ENCODE peak calls at places on chromosome 19, in seven cellular contexts. One of them, this sample, is unnamed.

GRCh38 chr19:11401808-11402543 is 17.1 kb downstream of the RGL3 start:
- DNase-seq in cardiac fibroblast: no peak
- DNase-seq in heart left ventricle: no peak
- DNase-seq in GM06990: no peak
- DNase-seq in left lung: no peak
- DNase-seq in ovary: no peak
- DNase-seq in progenitor cell of endocrine pancreas: no peak
- DNase-seq in this sample: no peak

GRCh38 chr19:54469496-54469934 is 3.6 kb downstream of the CDC42EP5 start:
- DNase-seq in cardiac fibroblast: no peak
- DNase-seq in heart left ventricle: peak
- DNase-seq in GM06990: no peak
- DNase-seq in left lung: no peak
- DNase-seq in ovary: peak
- DNase-seq in progenitor cell of endocrine pancreas: no peak
- DNase-seq in this sample: no peak

GRCh38 chr19:6017576-6017975 is 39.6 kb upstream of the RANBP3 start:
- DNase-seq in cardiac fibroblast: no peak
- DNase-seq in heart left ventricle: no peak
- DNase-seq in GM06990: no peak
- DNase-seq in left lung: no peak
- DNase-seq in ovary: no peak
- DNase-seq in progenitor cell of endocrine pancreas: no peak
- DNase-seq in this sample: no peak

GRCh38 chr19:17641846-17642245 is 46.3 kb downstream of the UNC13A start:
- DNase-seq in cardiac fibroblast: no peak
- DNase-seq in heart left ventricle: no peak
- DNase-seq in GM06990: no peak
- DNase-seq in left lung: no peak
- DNase-seq in ovary: no peak
- DNase-seq in progenitor cell of endocrine pancreas: no peak
- DNase-seq in this sample: no peak

GRCh38 chr19:38255759-38256052 is 468 bp downstream of the PPP1R14A start:
- DNase-seq in cardiac fibroblast: no peak
- DNase-seq in heart left ventricle: no peak
- DNase-seq in GM06990: no peak
- DNase-seq in left lung: no peak
- DNase-seq in ovary: no peak
- DNase-seq in progenitor cell of endocrine pancreas: no peak
- DNase-seq in this sample: no peak

GRCh38 chr19:17074628-17075034 is 621 bp downstream of the HAUS8 start:
- DNase-seq in cardiac fibroblast: no peak
- DNase-seq in heart left ventricle: no peak
- DNase-seq in GM06990: no peak
- DNase-seq in left lung: no peak
- DNase-seq in ovary: no peak
- DNase-seq in progenitor cell of endocrine pancreas: no peak
- DNase-seq in this sample: no peak

GRCh38 chr19:47423203-47423882 is 4.0 kb upstream of the MEIS3 start:
- DNase-seq in cardiac fibroblast: no peak
- DNase-seq in heart left ventricle: no peak
- DNase-seq in GM06990: no peak
- DNase-seq in left lung: no peak
- DNase-seq in ovary: no peak
- DNase-seq in progenitor cell of endocrine pancreas: no peak
- DNase-seq in this sample: no peak

GRCh38 chr19:18742838-18743237 is 48.3 kb downstream of the COMP start:
- DNase-seq in cardiac fibroblast: no peak
- DNase-seq in heart left ventricle: no peak
- DNase-seq in GM06990: no peak
- DNase-seq in left lung: no peak
- DNase-seq in ovary: no peak
- DNase-seq in progenitor cell of endocrine pancreas: no peak
- DNase-seq in this sample: no peak

GRCh38 chr19:35797663-35798062 is 15.0 kb downstream of the PRODH2 start:
- DNase-seq in cardiac fibroblast: no peak
- DNase-seq in heart left ventricle: no peak
- DNase-seq in GM06990: no peak
- DNase-seq in left lung: no peak
- DNase-seq in ovary: no peak
- DNase-seq in progenitor cell of endocrine pancreas: no peak
- DNase-seq in this sample: peak

GRCh38 chr19:703651-704446 is 4.9 kb upstream of the PALM start:
- DNase-seq in cardiac fibroblast: peak
- DNase-seq in heart left ventricle: peak
- DNase-seq in GM06990: peak
- DNase-seq in left lung: peak
- DNase-seq in ovary: peak
- DNase-seq in progenitor cell of endocrine pancreas: no peak
- DNase-seq in this sample: peak

GRCh38 chr19:8578642-8579265 is 1.5 kb upstream of the MYO1F start:
- DNase-seq in cardiac fibroblast: peak
- DNase-seq in heart left ventricle: peak
- DNase-seq in GM06990: peak
- DNase-seq in left lung: peak
- DNase-seq in ovary: peak
- DNase-seq in progenitor cell of endocrine pancreas: peak
- DNase-seq in this sample: peak

GRCh38 chr19:28608292-28608691 is 604.7 kb downstream of the UQCRFS1 start:
- DNase-seq in cardiac fibroblast: no peak
- DNase-seq in heart left ventricle: no peak
- DNase-seq in GM06990: no peak
- DNase-seq in left lung: no peak
- DNase-seq in ovary: no peak
- DNase-seq in progenitor cell of endocrine pancreas: no peak
- DNase-seq in this sample: no peak

GRCh38 chr19:30881986-30882385 is 467.2 kb downstream of the TSHZ3 start:
- DNase-seq in cardiac fibroblast: no peak
- DNase-seq in heart left ventricle: no peak
- DNase-seq in GM06990: no peak
- DNase-seq in left lung: no peak
- DNase-seq in ovary: no peak
- DNase-seq in progenitor cell of endocrine pancreas: no peak
- DNase-seq in this sample: no peak

GRCh38 chr19:1933942-1934341 is 7.0 kb upstream of the CSNK1G2 start:
- DNase-seq in cardiac fibroblast: no peak
- DNase-seq in heart left ventricle: no peak
- DNase-seq in GM06990: no peak
- DNase-seq in left lung: no peak
- DNase-seq in ovary: no peak
- DNase-seq in progenitor cell of endocrine pancreas: no peak
- DNase-seq in this sample: no peak

GRCh38 chr19:31338069-31338767 is 11.0 kb downstream of the TSHZ3 start:
- DNase-seq in cardiac fibroblast: peak
- DNase-seq in heart left ventricle: peak
- DNase-seq in GM06990: no peak
- DNase-seq in left lung: no peak
- DNase-seq in ovary: peak
- DNase-seq in progenitor cell of endocrine pancreas: peak
- DNase-seq in this sample: peak

GRCh38 chr19:20276011-20276738 is 109.2 kb downstream of the ZNF486 start:
- DNase-seq in cardiac fibroblast: no peak
- DNase-seq in heart left ventricle: no peak
- DNase-seq in GM06990: no peak
- DNase-seq in left lung: no peak
- DNase-seq in ovary: no peak
- DNase-seq in progenitor cell of endocrine pancreas: no peak
- DNase-seq in this sample: no peak

GRCh38 chr19:30788105-30788765 is 416.1 kb downstream of the ZNF536 start:
- DNase-seq in cardiac fibroblast: no peak
- DNase-seq in heart left ventricle: no peak
- DNase-seq in GM06990: no peak
- DNase-seq in left lung: no peak
- DNase-seq in ovary: no peak
- DNase-seq in progenitor cell of endocrine pancreas: no peak
- DNase-seq in this sample: no peak

GRCh38 chr19:16327501-16327900 is 2.9 kb downstream of the KLF2 start:
- DNase-seq in cardiac fibroblast: peak
- DNase-seq in heart left ventricle: no peak
- DNase-seq in GM06990: no peak
- DNase-seq in left lung: no peak
- DNase-seq in ovary: no peak
- DNase-seq in progenitor cell of endocrine pancreas: no peak
- DNase-seq in this sample: no peak

GRCh38 chr19:1266818-1267440 is 2.2 kb upstream of the CIRBP start:
- DNase-seq in cardiac fibroblast: peak
- DNase-seq in heart left ventricle: peak
- DNase-seq in GM06990: peak
- DNase-seq in left lung: no peak
- DNase-seq in ovary: peak
- DNase-seq in progenitor cell of endocrine pancreas: peak
- DNase-seq in this sample: peak

GRCh38 chr19:50328257-50329145 is 676 bp downstream of the KCNC3 start:
- DNase-seq in cardiac fibroblast: peak
- DNase-seq in heart left ventricle: no peak
- DNase-seq in GM06990: peak
- DNase-seq in left lung: peak
- DNase-seq in ovary: no peak
- DNase-seq in progenitor cell of endocrine pancreas: no peak
- DNase-seq in this sample: peak

DNA sequence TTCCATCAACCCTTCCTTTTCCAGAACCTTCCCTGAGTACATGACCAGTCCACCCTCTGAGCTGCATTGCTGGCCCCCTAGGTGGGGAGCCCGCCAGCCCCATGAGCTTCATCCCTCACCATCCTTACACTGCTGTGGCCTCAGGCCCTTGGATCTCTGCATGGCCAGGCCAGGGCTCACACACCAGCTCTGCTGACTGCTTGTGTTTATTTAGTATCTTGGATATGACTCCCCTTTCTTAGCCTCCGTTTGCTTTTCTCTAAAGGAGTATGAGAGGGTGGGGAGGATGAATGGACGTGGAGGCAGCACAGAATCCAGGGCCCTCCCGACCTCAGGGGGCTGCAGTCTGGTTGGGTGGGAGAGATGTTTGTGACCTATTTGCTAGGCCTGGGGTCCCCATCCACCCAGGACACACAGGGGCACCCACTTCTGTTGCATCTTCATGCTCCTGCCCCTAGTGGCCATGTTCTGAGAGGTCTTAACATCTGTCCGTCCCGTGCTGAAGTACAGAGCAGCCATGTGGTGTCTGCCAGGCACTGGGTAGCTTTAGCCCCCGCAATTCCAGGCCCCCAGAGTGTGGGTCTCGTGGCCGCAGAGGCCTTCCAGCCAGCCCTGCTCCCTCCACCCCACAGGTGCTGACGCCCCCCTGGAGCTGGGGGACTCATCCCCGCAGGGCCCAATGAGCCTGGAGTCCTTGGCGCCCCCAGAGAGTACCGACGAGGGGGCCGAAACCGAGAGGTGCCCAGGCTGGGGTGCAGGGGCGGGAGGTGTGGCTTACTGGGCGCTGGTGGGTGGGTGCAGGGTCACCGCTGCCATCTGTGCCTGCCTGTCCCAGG is 13.0 kb downstream of the ARHGEF1 start:
- DNase-seq in cardiac fibroblast: no peak
- DNase-seq in heart left ventricle: no peak
- DNase-seq in GM06990: no peak
- DNase-seq in left lung: no peak
- DNase-seq in ovary: no peak
- DNase-seq in progenitor cell of endocrine pancreas: no peak
- DNase-seq in this sample: no peak
- TF ChIP-seq CTCF in cardiac fibroblast: peak
- TF ChIP-seq CTCF in heart left ventricle: no peak
- TF ChIP-seq CTCF in GM06990: peak
- TF ChIP-seq CTCF in left lung: no peak
- TF ChIP-seq CTCF in ovary: no peak
- TF ChIP-seq CTCF in progenitor cell of endocrine pancreas: peak
- TF ChIP-seq CTCF in this sample: no peak

GRCh38 chr19:4711211-4711610 is 12.4 kb downstream of the DPP9 start:
- DNase-seq in cardiac fibroblast: no peak
- DNase-seq in heart left ventricle: no peak
- DNase-seq in GM06990: no peak
- DNase-seq in left lung: no peak
- DNase-seq in ovary: no peak
- DNase-seq in progenitor cell of endocrine pancreas: no peak
- DNase-seq in this sample: no peak

GRCh38 chr19:4714016-4714415 is 9.6 kb downstream of the DPP9 start:
- DNase-seq in cardiac fibroblast: no peak
- DNase-seq in heart left ventricle: no peak
- DNase-seq in GM06990: no peak
- DNase-seq in left lung: no peak
- DNase-seq in ovary: no peak
- DNase-seq in progenitor cell of endocrine pancreas: no peak
- DNase-seq in this sample: no peak

GRCh38 chr19:4715529-4716221 is 8.0 kb downstream of the DPP9 start:
- DNase-seq in cardiac fibroblast: no peak
- DNase-seq in heart left ventricle: no peak
- DNase-seq in GM06990: no peak
- DNase-seq in left lung: peak
- DNase-seq in ovary: no peak
- DNase-seq in progenitor cell of endocrine pancreas: no peak
- DNase-seq in this sample: no peak

GRCh38 chr19:4712771-4713170 is 10.9 kb downstream of the DPP9 start:
- DNase-seq in cardiac fibroblast: no peak
- DNase-seq in heart left ventricle: no peak
- DNase-seq in GM06990: no peak
- DNase-seq in left lung: no peak
- DNase-seq in ovary: no peak
- DNase-seq in progenitor cell of endocrine pancreas: no peak
- DNase-seq in this sample: no peak

GRCh38 chr19:4713384-4713951 is 10.2 kb downstream of the DPP9 start:
- DNase-seq in cardiac fibroblast: peak
- DNase-seq in heart left ventricle: peak
- DNase-seq in GM06990: no peak
- DNase-seq in left lung: peak
- DNase-seq in ovary: no peak
- DNase-seq in progenitor cell of endocrine pancreas: no peak
- DNase-seq in this sample: no peak
- TF ChIP-seq CTCF in cardiac fibroblast: no peak
- TF ChIP-seq CTCF in heart left ventricle: no peak
- TF ChIP-seq CTCF in GM06990: no peak
- TF ChIP-seq CTCF in left lung: no peak
- TF ChIP-seq CTCF in ovary: no peak
- TF ChIP-seq CTCF in progenitor cell of endocrine pancreas: no peak
- TF ChIP-seq CTCF in this sample: no peak

DNA sequence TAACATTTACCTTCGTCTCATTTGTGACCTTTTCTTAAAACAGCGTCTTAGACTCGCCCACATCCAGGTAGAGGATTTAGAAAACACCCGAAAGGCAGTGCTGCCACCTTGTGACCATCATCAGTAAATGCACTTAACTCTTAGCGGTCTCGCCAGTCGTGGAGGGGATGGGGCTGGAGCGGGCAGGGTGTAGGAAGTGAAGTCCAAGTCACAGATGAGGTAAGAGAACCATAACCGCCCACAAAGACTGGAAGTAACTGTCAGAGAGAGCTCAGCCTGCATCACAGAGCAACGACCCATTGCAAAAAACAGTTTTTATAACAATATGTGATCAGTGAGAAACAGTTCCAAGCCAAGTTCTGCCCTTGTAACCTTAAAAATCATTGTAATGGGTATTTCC is 10.7 kb upstream of the CEACAM3 start:
- DNase-seq in cardiac fibroblast: peak
- DNase-seq in heart left ventricle: peak
- DNase-seq in GM06990: peak
- DNase-seq in left lung: peak
- DNase-seq in ovary: no peak
- DNase-seq in progenitor cell of endocrine pancreas: peak
- DNase-seq in this sample: peak
- TF ChIP-seq CTCF in cardiac fibroblast: peak
- TF ChIP-seq CTCF in heart left ventricle: peak
- TF ChIP-seq CTCF in GM06990: peak
- TF ChIP-seq CTCF in left lung: peak
- TF ChIP-seq CTCF in ovary: no peak
- TF ChIP-seq CTCF in progenitor cell of endocrine pancreas: peak
- TF ChIP-seq CTCF in this sample: peak

GRCh38 chr19:53010494-53010893 is 3.2 kb upstream of the ERVV-1 start:
- DNase-seq in cardiac fibroblast: no peak
- DNase-seq in heart left ventricle: no peak
- DNase-seq in GM06990: no peak
- DNase-seq in left lung: no peak
- DNase-seq in ovary: no peak
- DNase-seq in progenitor cell of endocrine pancreas: no peak
- DNase-seq in this sample: no peak
- TF ChIP-seq CTCF in cardiac fibroblast: no peak
- TF ChIP-seq CTCF in heart left ventricle: no peak
- TF ChIP-seq CTCF in GM06990: no peak
- TF ChIP-seq CTCF in left lung: no peak
- TF ChIP-seq CTCF in ovary: no peak
- TF ChIP-seq CTCF in progenitor cell of endocrine pancreas: peak
- TF ChIP-seq CTCF in this sample: no peak

This sample was measured in nephron progenitor cell.